ENCODE peak calls at places on chromosomes 5 and 9, in four cellular contexts. K, Y, X and C are unnamed samples.

GRCh38 chr5:16736158-16736994 is 119.6 kb upstream of the RETREG1 start:
- DNase-seq in Y (peak; percentile 59), X (no peak), K (no peak), C (peak; percentile 43)

GRCh38 chr9:16175461-16175860 is 622.6 kb downstream of the CCDC171 start:
- DNase-seq in X (no peak), Y (no peak), K (no peak), C (no peak)

GRCh38 chr9:133351526-133351907 is 3.5 kb downstream of the RPL7A start:
- DNase-seq in K (no peak), X (no peak), Y (no peak), C (no peak)

GRCh38 chr5:113151641-113152040 is 175.0 kb downstream of the DCP2 start:
- DNase-seq in K (no peak), X (no peak), Y (no peak), C (no peak)

GRCh38 chr9:91298304-91298703 is 63.4 kb downstream of the AUH start:
- DNase-seq in X (no peak), K (no peak), Y (no peak), C (no peak)

GRCh38 chr9:124348363-124348762 is 66.9 kb downstream of the PSMB7 start:
- DNase-seq in K (no peak), X (no peak), Y (no peak), C (no peak)

GRCh38 chr5:168317096-168317520 is 25.7 kb downstream of the WWC1 start:
- DNase-seq in K (no peak), X (no peak), Y (no peak), C (no peak)

GRCh38 chr5:135220394-135221186 is 178.4 kb downstream of the MACROH2A1 start:
- DNase-seq in Y (no peak), X (no peak), K (no peak), C (no peak)

GRCh38 chr5:134555889-134556311 is 30.4 kb downstream of the JADE2 start:
- DNase-seq in X (peak; percentile 65), Y (no peak), K (no peak), C (peak; percentile 56)

GRCh38 chr5:1103505-1104326 is 8.1 kb downstream of the SLC12A7 start:
- DNase-seq in X (no peak), K (peak; percentile 80), Y (no peak), C (no peak)

GRCh38 chr5:111667128-111667756 is 89.8 kb downstream of the NREP start:
- DNase-seq in X (no peak), K (no peak), Y (no peak), C (no peak)

GRCh38 chr5:149445739-149446369 is 66.8 kb upstream of the IL17B start:
- DNase-seq in K (no peak), Y (no peak), X (no peak), C (no peak)

GRCh38 chr5:92800360-92800759 is 780.7 kb downstream of the NR2F1-AS1 start:
- DNase-seq in X (no peak), K (no peak), Y (no peak), C (no peak)

GRCh38 chr5:173884402-173885053 is 3.6 kb upstream of the CPEB4 start:
- DNase-seq in Y (no peak), X (no peak), K (no peak), C (no peak)

GRCh38 chr5:73391441-73391871 is 57.1 kb downstream of the FOXD1 start:
- DNase-seq in X (no peak), Y (no peak), K (no peak), C (no peak)

GRCh38 chr9:122087406-122088200 is 5.5 kb downstream of the TTLL11 start:
- DNase-seq in Y (no peak), X (no peak), K (no peak), C (no peak)

GRCh38 chr9:133356391-133357091 is at the start of the genes SURF1 and SURF2:
- DNase-seq in K (peak; percentile 93), Y (peak; percentile 45), X (peak; percentile 92), C (peak; percentile 85)

GRCh38 chr9:120735009-120735408 is 20.7 kb upstream of the MEGF9 start:
- DNase-seq in K (no peak), Y (no peak), X (no peak), C (peak; percentile 64)

GRCh38 chr5:149725296-149725695 is 4.8 kb upstream of the PPARGC1B start:
- DNase-seq in X (no peak), Y (no peak), K (no peak), C (no peak)

GRCh38 chr5:65620021-65620420 is 4.1 kb downstream of the TRIM23 start:
- DNase-seq in X (no peak), K (no peak), Y (no peak), C (no peak)

GRCh38 chr9:95437559-95437958 is 79.2 kb downstream of the PTCH1 start:
- DNase-seq in X (no peak), Y (no peak), K (no peak), C (no peak)

GRCh38 chr9:88530051-88530450 is 4.9 kb upstream of the NXNL2 start:
- DNase-seq in K (no peak), X (no peak), Y (no peak), C (no peak)

GRCh38 chr5:42604171-42604711 is 152.4 kb upstream of the CCDC152 start:
- DNase-seq in X (no peak), K (no peak), Y (no peak), C (no peak)

GRCh38 chr9:137336735-137337134 is 34.7 kb upstream of the NRARP start:
- DNase-seq in Y (no peak), K (no peak), X (no peak), C (no peak)

GRCh38 chr9:128503870-128504269 is 649 bp upstream of the GLE1 start:
- DNase-seq in Y (no peak), K (no peak), X (no peak), C (no peak)

GRCh38 chr9:112274600-112274999 is 58.8 kb downstream of the PTBP3 start:
- DNase-seq in Y (no peak), K (no peak), X (no peak), C (no peak)

GRCh38 chr5:80860934-80861613 is 99.1 kb upstream of the RASGRF2 start:
- DNase-seq in K (no peak), X (no peak), Y (no peak), C (no peak)

GRCh38 chr9:5872496-5872895 is 18.2 kb upstream of the MLANA start:
- DNase-seq in K (no peak), X (no peak), Y (no peak), C (no peak)

GRCh38 chr5:139980765-139981164 is 62.3 kb downstream of the NRG2 start:
- DNase-seq in Y (no peak), K (no peak), X (no peak), C (no peak)

GRCh38 chr5:61569353-61569752 is 237.3 kb downstream of the ZSWIM6 start:
- DNase-seq in K (no peak), X (no peak), Y (no peak), C (no peak)

GRCh38 chr5:144141581-144141980 is 28.9 kb downstream of the YIPF5 start:
- DNase-seq in Y (no peak), K (no peak), X (no peak), C (no peak)

GRCh38 chr9:135083831-135084230 is 3.6 kb upstream of the OLFM1 start:
- DNase-seq in X (peak; percentile 38), K (no peak), Y (no peak), C (no peak)

GRCh38 chr5:66894480-66895240 is 298.5 kb downstream of the MAST4 start:
- DNase-seq in K (no peak), X (no peak), Y (peak; percentile 52), C (no peak)

GRCh38 chr9:134966270-134966669 is 48.6 kb upstream of the FCN1 start:
- DNase-seq in X (peak; percentile 19), K (peak; percentile 32), Y (no peak), C (no peak)

GRCh38 chr9:21806644-21807043 is 4.2 kb downstream of the MTAP start:
- DNase-seq in X (no peak), K (no peak), Y (no peak), C (no peak)

GRCh38 chr5:758698-759053 is 25.9 kb downstream of the ZDHHC11B start:
- DNase-seq in K (peak; percentile 57), X (peak; percentile 30), Y (no peak), C (no peak)

GRCh38 chr9:133119039-133119438 is 2.0 kb downstream of the RALGDS start:
- DNase-seq in Y (no peak), X (peak; percentile 75), K (no peak), C (no peak)